ENCODE peak calls at places on chromosomes 2 and 18, in four cellular contexts. O is A549, Q is HCT116, U is ovary. N is an unnamed sample.

GRCh38 chr2:33340265-33340664 is 136.2 kb upstream of the RASGRP3 start:
- DNase-seq in O (no peak), Q (no peak), U (peak), N (peak)

GRCh38 chr2:38443021-38443541 is 66.0 kb upstream of the ATL2 start:
- DNase-seq in U (peak), Q (peak), O (no peak), N (no peak)

GRCh38 chr2:96103388-96103705 is 13.0 kb downstream of the ADRA2B start:
- DNase-seq in U (no peak), O (no peak), Q (no peak), N (no peak)

GRCh38 chr2:52904511-52904910 is 863.1 kb upstream of the CHAC2 start:
- DNase-seq in Q (no peak), U (no peak), O (no peak), N (no peak)

GRCh38 chr2:233353769-233354499 is at the start of gene DGKD:
- DNase-seq in O (peak), U (peak), Q (peak), N (peak)

GRCh38 chr2:178863856-178864620 is 56.8 kb upstream of the TTN start:
- DNase-seq in Q (no peak), O (no peak), U (peak), N (peak)

GRCh38 chr2:167944825-167945659 is 302.4 kb downstream of the STK39 start:
- DNase-seq in U (no peak), O (no peak), Q (no peak), N (no peak)

GRCh38 chr2:195520671-195521155 is 136.3 kb upstream of the SLC39A10 start:
- DNase-seq in Q (no peak), U (no peak), O (peak), N (no peak)

GRCh38 chr2:469521-469920 is 181.6 kb upstream of the ALKAL2 start:
- DNase-seq in U (no peak), O (no peak), Q (no peak), N (no peak)

GRCh38 chr2:235958631-235959395 is 209.4 kb downstream of the GBX2 start:
- DNase-seq in O (no peak), Q (no peak), U (no peak), N (no peak)

GRCh38 chr2:191202881-191203397 is 42.3 kb upstream of the MYO1B start:
- DNase-seq in O (no peak), Q (no peak), U (no peak), N (no peak)

GRCh38 chr2:54212456-54212855 is 43.6 kb downstream of the TSPYL6 start:
- DNase-seq in U (no peak), O (no peak), Q (no peak), N (no peak)

GRCh38 chr18:46712406-46712805 is 44.4 kb downstream of the ST8SIA5 start:
- DNase-seq in U (peak), O (no peak), Q (no peak), N (peak)

GRCh38 chr2:201261471-201261870 is 1.1 kb downstream of the CASP8 start:
- DNase-seq in Q (no peak), O (no peak), U (no peak), N (no peak)

GRCh38 chr2:201259216-201259615 is 1.1 kb upstream of the CASP8 start:
- DNase-seq in U (no peak), O (no peak), Q (no peak), N (no peak)

GRCh38 chr2:201261911-201262310 is 1.6 kb downstream of the CASP8 start:
- DNase-seq in Q (no peak), U (no peak), O (no peak), N (no peak)

GRCh38 chr2:201258666-201258999 is 1.7 kb upstream of the CASP8 start:
- DNase-seq in O (peak), U (no peak), Q (no peak), N (no peak)

GRCh38 chr2:201260302-201260800 is at the start of gene CASP8:
- DNase-seq in U (no peak), Q (no peak), O (no peak), N (peak)
- TF ChIP-seq POLR2A in U (no peak), Q (no peak), O (no peak), N (peak)

GRCh38 chr18:58378980-58379379 is 249.9 kb downstream of the ALPK2 start:
- DNase-seq in Q (no peak), O (no peak), U (no peak), N (no peak)
- TF ChIP-seq CTCF in Q (no peak), O (no peak), U (no peak), N (no peak)

DNA sequence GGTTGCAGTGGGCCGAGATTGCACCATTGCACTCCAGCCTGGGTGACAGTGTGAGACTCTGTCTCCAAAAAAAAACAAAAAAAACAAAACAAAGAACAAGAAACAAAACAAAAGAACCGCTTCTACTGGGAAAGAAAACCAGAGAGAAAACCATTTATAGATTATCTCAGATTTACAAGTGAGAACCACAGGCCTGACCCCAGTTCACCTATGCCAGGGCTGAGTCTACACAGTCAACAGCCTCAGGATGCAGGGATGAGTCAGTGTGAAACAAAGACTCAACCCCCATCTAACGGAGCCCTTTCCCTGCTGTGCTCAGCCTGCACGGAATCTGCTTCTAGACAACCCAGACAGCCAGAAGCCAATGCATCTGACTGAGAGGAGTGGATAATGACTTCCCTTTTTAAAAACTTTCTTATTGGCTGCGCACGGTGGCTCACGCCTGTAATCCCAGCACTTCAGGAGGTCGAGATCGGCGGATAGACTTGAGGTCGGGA is 25.5 kb upstream of the YWHAQ start:
- DNase-seq in Q (no peak), O (peak), U (no peak), N (no peak)
- TF ChIP-seq POLR2A in Q (no peak), O (no peak), U (no peak), N (no peak)

DNA sequence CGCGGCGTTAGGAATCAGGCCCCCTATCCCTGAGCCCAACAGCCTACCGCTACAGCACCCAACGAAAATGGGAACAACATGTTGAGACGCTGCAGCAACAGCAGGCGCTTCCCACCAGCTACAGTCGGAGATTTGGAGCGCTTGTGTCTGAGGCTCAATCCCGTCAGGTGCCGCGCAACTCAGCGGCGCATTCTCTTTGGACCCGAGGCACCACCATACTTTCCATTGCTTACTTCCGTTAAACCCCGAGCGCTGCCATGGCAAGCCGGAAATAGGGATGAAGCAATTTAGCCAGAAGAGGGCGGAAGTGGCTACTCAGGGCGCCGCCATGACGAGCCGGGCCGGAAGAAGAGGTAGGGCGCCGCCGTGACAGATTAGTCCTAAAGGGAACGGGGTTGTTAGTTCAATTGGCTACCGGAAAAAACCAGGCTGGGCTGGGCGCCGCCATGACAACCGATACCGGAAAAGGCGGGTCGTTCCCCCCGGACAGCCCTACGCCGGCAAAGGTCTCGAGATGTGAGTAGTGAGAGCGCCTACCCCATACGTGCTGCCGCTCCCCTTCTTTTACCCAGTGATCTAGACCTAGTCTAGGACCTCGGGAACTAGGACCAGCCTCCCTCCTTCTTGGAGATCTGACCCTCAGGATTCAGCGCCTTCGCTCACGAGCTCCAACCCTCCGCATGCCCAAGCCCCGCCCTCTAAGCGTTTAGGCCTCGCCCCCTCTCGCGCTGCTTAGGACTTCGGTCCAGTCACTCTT is at the start of gene CHCHD5:
- DNase-seq in Q (peak), U (peak), O (peak), N (peak)
- TF ChIP-seq CTCF in Q (no peak), U (peak), O (no peak), N (peak)

DNA sequence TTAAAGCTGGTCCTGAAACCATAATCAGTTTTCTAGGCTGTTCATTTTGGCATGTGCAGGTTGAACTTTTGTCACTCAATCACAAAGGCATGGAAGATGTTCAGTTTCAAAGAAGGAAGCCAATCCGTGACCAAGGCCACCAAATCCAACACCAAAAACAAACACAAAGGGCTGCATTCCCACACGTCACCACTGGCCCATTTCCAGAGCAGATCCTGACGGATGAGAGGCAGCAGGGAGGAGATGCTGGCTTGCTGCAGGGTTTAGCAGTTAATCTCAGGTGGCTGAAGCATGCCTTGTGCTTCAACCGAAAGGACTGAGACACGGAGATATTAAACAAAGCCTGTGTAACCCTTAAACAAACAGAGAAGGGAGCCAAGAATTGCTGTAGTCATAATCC is 191.9 kb upstream of the CTAGE1 start:
- DNase-seq in O (peak), U (peak), Q (no peak), N (peak)
- TF ChIP-seq POLR2A in O (no peak), U (no peak), Q (no peak), N (no peak)

GRCh38 chr2:28821295-28821958 is 10.8 kb downstream of the SPDYA start:
- DNase-seq in Q (peak), U (no peak), O (peak), N (peak)
- TF ChIP-seq CTCF in Q (peak), U (peak), O (peak), N (peak)